ENCODE peak calls at places on chromosomes 11 and 22, in six cellular contexts. C, L, P, M, V and J are unnamed samples.

GRCh38 chr11:33912405-33913361 is 20.8 kb upstream of the LMO2 start:
- DNase-seq in C (no peak), L (no peak), P (no peak), M (peak), V (no peak), J (peak)

GRCh38 chr11:73493838-73494598 is 103.9 kb downstream of the FAM168A start:
- DNase-seq in C (no peak), L (no peak), P (peak), M (no peak), V (no peak), J (no peak)

GRCh38 chr11:75388386-75389275 is 10.7 kb upstream of the RPS3 start:
- DNase-seq in C (peak), L (peak), P (peak), M (peak), V (peak), J (peak)

GRCh38 chr11:59692915-59693314 is 20.7 kb downstream of the OR10V1 start:
- DNase-seq in C (no peak), L (no peak), P (no peak), M (no peak), V (no peak), J (no peak)

GRCh38 chr22:31148953-31149627 is 8.8 kb upstream of the PLA2G3 start:
- DNase-seq in C (peak), L (peak), P (peak), M (peak), V (peak), J (peak)

GRCh38 chr11:23425379-23425778 is 565.1 kb upstream of the CCDC179 start:
- DNase-seq in C (no peak), L (no peak), P (no peak), M (no peak), V (no peak), J (no peak)

GRCh38 chr22:26168199-26168915 is 905 bp upstream of the SEZ6L start:
- DNase-seq in C (no peak), L (no peak), P (no peak), M (no peak), V (no peak), J (no peak)

GRCh38 chr11:118153516-118153915 is 893 bp upstream of the SCN4B start:
- DNase-seq in C (no peak), L (no peak), P (no peak), M (no peak), V (no peak), J (no peak)

GRCh38 chr11:91790346-91790745 is 434.3 kb upstream of the FAT3 start:
- DNase-seq in C (no peak), L (no peak), P (no peak), M (no peak), V (no peak), J (no peak)

GRCh38 chr11:118889796-118890195 is 6.1 kb downstream of the CXCR5 start:
- DNase-seq in C (no peak), L (no peak), P (no peak), M (no peak), V (no peak), J (no peak)

GRCh38 chr22:31253949-31254348 is 38.3 kb downstream of the PIK3IP1 start:
- DNase-seq in C (peak), L (no peak), P (peak), M (no peak), V (no peak), J (no peak)

GRCh38 chr11:63620928-63621539 is 6.8 kb upstream of the PLAAT3 start:
- DNase-seq in C (no peak), L (no peak), P (no peak), M (no peak), V (no peak), J (no peak)

GRCh38 chr22:49286236-49286760 is 541.4 kb downstream of the BRD1 start:
- DNase-seq in C (no peak), L (no peak), P (no peak), M (no peak), V (no peak), J (no peak)

GRCh38 chr11:94774345-94774744 is 6.2 kb downstream of the AMOTL1 start:
- DNase-seq in C (no peak), L (no peak), P (no peak), M (no peak), V (no peak), J (no peak)

GRCh38 chr11:28673687-28674431 is 565.7 kb downstream of the METTL15 start:
- DNase-seq in C (no peak), L (no peak), P (no peak), M (no peak), V (no peak), J (no peak)

GRCh38 chr22:27825174-27825573 is 23.6 kb upstream of the MN1 start:
- DNase-seq in C (no peak), L (no peak), P (peak), M (no peak), V (peak), J (no peak)

GRCh38 chr11:108788565-108789199 is 123.8 kb downstream of the DDX10 start:
- DNase-seq in C (peak), L (no peak), P (peak), M (peak), V (no peak), J (no peak)

GRCh38 chr11:13337986-13338436 is 60.4 kb downstream of the BMAL1 start:
- DNase-seq in C (no peak), L (no peak), P (no peak), M (no peak), V (no peak), J (no peak)

GRCh38 chr11:19970944-19971343 is 189.3 kb downstream of the DBX1 start:
- DNase-seq in C (no peak), L (no peak), P (no peak), M (no peak), V (no peak), J (no peak)

GRCh38 chr11:44628730-44629361 is 63.4 kb downstream of the CD82 start:
- DNase-seq in C (no peak), L (no peak), P (no peak), M (no peak), V (no peak), J (peak)

GRCh38 chr11:94504689-94505293 is 7.5 kb upstream of the C11orf97 start:
- DNase-seq in C (peak), L (no peak), P (no peak), M (peak), V (no peak), J (peak)

GRCh38 chr11:104091281-104092071 is 55.0 kb downstream of the DDI1 start:
- DNase-seq in C (no peak), L (no peak), P (no peak), M (no peak), V (no peak), J (no peak)

GRCh38 chr11:6608726-6609501 is 3.1 kb downstream of the TAF10 start:
- DNase-seq in C (no peak), L (peak), P (no peak), M (no peak), V (no peak), J (no peak)

GRCh38 chr22:36816635-36817428 is at the start of gene PVALB:
- DNase-seq in C (peak), L (no peak), P (peak), M (no peak), V (no peak), J (peak)

GRCh38 chr22:31244044-31244942 is 32.2 kb downstream of the LIMK2 start:
- DNase-seq in C (no peak), L (no peak), P (peak), M (no peak), V (no peak), J (no peak)

GRCh38 chr11:124746621-124747243 is 5.3 kb downstream of the VSIG2 start:
- DNase-seq in C (peak), L (peak), P (peak), M (peak), V (no peak), J (peak)

GRCh38 chr22:29520851-29521250 is 32.7 kb downstream of the THOC5 start:
- DNase-seq in C (no peak), L (no peak), P (no peak), M (no peak), V (no peak), J (no peak)

GRCh38 chr11:69947772-69948255 is 128.6 kb upstream of the FGF3 start:
- DNase-seq in C (no peak), L (no peak), P (no peak), M (no peak), V (no peak), J (no peak)

GRCh38 chr11:88596786-88597185 is 259.2 kb upstream of the CTSC start:
- DNase-seq in C (no peak), L (no peak), P (no peak), M (no peak), V (no peak), J (no peak)

GRCh38 chr22:26476705-26477340 is 6.8 kb downstream of the HPS4 start:
- DNase-seq in C (no peak), L (no peak), P (no peak), M (no peak), V (no peak), J (no peak)

GRCh38 chr22:39481054-39481453 is 21.0 kb upstream of the MIEF1 start:
- DNase-seq in C (no peak), L (no peak), P (no peak), M (no peak), V (no peak), J (no peak)

GRCh38 chr22:43401233-43401632 is 10.6 kb upstream of the MPPED1 start:
- DNase-seq in C (no peak), L (no peak), P (peak), M (no peak), V (no peak), J (no peak)
- TF ChIP-seq CTCF in C (no peak), L (no peak), P (no peak), M (no peak), V (no peak), J (no peak)

DNA sequence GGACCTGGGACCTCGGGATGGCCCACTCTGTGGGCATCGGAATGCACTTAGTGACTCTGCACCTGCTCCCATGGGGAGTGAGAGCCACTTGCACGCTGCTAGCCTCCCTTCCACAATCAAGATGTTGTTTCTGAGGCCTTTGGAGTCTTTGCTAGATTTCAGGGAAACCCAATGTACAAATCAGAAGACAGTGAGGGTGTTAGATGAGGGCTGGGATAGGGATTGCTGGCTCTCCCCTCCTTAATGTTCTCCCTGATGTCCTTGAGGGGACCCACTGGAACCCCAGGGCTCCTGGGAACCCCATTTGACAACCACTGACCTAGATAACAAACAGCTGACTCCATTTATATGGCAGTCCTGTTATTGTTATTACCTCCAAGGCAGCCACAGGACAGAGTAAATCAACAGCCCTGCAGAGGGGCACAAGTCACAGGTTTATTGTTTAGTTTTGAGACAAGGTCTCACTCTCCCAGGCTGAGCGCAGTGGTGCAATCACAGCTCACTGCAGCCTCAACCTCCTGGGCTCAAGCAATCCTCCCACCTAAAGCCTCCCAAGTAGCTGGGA is 31.3 kb upstream of the COMT start:
- DNase-seq in C (no peak), L (no peak), P (no peak), M (no peak), V (no peak), J (no peak)
- TF ChIP-seq CTCF in C (peak), L (peak), P (no peak), M (no peak), V (no peak), J (no peak)

GRCh38 chr11:65486570-65487466 is 12.0 kb upstream of the MALAT1 start:
- DNase-seq in C (no peak), L (no peak), P (no peak), M (no peak), V (no peak), J (no peak)

GRCh38 chr11:65489061-65489705 is 9.7 kb upstream of the MALAT1 start:
- DNase-seq in C (no peak), L (no peak), P (peak), M (no peak), V (no peak), J (no peak)

GRCh38 chr11:65488273-65489058 is 10.4 kb upstream of the MALAT1 start:
- DNase-seq in C (no peak), L (no peak), P (no peak), M (peak), V (no peak), J (peak)

GRCh38 chr11:65485820-65486219 is 13.0 kb upstream of the MALAT1 start:
- DNase-seq in C (no peak), L (no peak), P (no peak), M (no peak), V (no peak), J (no peak)

DNA sequence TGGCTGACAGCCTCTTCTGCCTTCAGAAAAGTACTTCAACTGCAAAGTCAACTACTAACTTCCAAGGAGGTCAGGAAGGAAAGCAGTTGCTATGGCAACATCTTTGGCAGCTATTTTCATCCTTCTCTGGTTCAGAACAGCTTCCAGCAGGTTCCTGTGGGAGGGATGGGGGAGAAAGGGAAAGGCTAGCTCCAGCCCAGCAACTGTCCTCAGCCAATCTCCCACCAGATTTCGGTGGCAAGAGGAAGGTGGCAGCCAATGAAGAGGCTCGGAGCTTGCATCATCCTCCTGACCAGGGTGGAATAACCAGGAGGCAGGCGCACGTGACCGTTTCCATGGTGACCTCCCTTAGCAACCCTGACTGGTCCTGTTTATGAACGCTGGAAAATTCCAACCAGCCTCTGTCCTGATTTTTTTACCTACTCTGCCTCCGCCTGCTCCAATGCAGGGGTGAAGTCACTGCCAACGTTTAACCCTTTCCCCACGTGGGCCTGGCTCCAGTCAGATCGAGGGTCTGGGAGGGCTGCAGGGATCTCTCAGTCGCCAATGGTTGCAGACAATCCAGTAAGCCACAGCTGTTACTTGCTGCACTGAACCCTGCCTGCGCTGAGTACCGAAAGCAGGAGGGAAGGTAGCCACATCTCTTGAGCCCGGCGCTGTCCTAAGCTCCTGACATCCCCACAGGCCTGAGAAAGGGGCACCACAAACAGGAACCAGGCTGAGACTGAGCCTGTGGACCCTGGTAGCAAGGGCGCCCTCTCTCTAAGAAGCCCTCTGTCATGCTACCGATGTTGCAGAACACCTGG is 11.2 kb upstream of the MALAT1 start:
- DNase-seq in C (peak), L (peak), P (peak), M (peak), V (peak), J (peak)
- TF ChIP-seq CTCF in C (no peak), L (no peak), P (no peak), M (no peak), V (no peak), J (peak)

GRCh38 chr11:17736921-17737817 is 2.6 kb downstream of the KCNC1 start:
- DNase-seq in C (no peak), L (no peak), P (no peak), M (no peak), V (no peak), J (no peak)

GRCh38 chr11:17734986-17735822 is 623 bp downstream of the KCNC1 start:
- DNase-seq in C (peak), L (no peak), P (peak), M (peak), V (peak), J (peak)

GRCh38 chr11:17734418-17734911 is at the start of gene KCNC1:
- DNase-seq in C (peak), L (no peak), P (peak), M (no peak), V (peak), J (peak)

GRCh38 chr11:17738350-17739207 is 4.0 kb downstream of the KCNC1 start:
- DNase-seq in C (no peak), L (no peak), P (peak), M (no peak), V (no peak), J (no peak)

DNA sequence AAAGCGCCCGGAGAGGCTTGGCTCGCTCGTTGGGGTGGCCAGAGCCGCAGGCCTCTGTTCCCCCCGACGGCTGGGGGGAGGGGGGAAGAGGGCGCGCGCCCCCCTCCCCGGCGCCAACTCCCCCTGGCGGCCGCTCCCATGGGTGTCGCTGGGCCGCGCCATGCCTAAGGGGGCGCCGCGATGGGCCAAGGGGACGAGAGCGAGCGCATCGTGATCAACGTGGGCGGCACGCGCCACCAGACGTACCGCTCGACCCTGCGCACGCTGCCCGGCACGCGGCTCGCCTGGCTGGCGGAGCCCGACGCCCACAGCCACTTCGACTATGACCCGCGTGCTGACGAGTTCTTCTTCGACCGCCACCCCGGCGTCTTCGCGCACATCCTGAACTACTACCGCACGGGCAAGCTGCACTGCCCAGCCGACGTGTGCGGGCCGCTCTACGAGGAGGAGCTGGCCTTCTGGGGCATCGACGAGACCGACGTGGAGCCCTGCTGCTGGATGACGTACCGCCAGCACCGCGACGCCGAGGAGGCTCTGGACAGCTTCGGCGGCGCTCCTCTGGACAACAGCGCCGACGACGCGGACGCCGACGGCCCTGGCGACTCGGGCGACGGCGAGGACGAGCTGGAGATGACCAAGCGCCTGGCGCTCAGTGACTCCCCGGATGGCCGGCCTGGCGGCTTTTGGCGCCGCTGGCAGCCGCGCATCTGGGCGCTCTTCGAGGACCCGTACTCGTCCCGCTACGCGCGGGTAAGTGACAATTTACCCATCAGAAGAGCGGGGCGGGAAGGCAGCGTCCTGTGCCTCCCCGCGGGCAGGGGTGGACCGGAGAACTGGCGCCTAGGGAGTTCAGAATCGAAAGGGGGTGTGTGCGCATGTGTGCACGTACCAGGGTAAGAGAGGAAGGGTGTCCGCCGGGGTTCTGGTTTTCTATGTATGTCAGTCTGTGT is 1.5 kb downstream of the KCNC1 start:
- DNase-seq in C (no peak), L (no peak), P (peak), M (no peak), V (peak), J (no peak)
- TF ChIP-seq CTCF in C (peak), L (no peak), P (peak), M (no peak), V (peak), J (no peak)

DNA sequence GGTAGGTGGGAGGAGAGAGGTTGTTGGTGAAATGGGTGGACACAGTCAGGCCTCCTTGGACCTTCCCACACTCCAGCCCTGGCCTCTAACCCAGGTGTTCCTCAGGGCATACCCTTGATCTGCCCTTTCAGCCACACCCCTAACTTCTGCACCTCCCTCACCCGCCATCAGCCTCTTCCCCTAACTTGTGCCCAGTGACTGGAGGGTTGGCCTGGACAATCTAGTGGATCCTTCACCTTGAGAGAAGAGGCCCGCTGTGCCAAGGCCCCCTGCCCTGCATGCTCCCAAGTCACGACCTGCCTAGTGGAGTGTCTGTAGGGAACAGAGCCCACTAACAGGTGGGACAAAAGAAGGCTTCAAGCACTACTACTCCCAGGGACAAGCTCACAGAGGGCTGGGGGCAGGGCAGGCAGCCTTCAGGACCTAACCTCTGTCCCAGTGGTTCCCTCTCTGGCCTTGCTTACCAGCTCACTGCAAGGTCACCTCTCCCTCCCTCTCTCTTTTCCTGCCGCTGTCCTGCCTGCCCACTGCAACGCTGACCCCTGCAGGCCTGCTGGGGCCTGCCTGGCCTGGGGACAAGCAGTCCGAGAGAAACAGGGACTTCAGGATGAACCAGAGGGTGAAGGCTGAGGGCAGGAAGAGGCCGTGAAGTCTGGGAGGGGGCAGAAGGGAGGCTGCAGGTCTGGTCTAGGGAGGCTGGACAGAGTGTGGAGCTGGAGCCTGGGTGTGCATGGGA is 3.3 kb downstream of the SYT7 start:
- DNase-seq in C (peak), L (no peak), P (peak), M (no peak), V (peak), J (no peak)
- TF ChIP-seq CTCF in C (no peak), L (no peak), P (no peak), M (no peak), V (peak), J (no peak)